ENCODE peak calls at places on chromosome 14, in eight cellular contexts. Q is HCT116, A is heart left ventricle, I is esophagus squamous epithelium, P is endothelial cell of umbilical vein, M is stomach, Z is Peyer's patch, E is spleen. X is an unnamed sample. For H3K4me1, the result is how much of the 10 kb centered on the place peaks cover.

GRCh38 chr14:38073641-38074040 is 134.1 kb upstream of the SSTR1 start:
- DNase-seq in P (no peak), Z (no peak), M (no peak), E (no peak), I (no peak), A (no peak), Q (no peak), X (no peak)

GRCh38 chr14:97224016-97224415 is 426.8 kb downstream of the VRK1 start:
- DNase-seq in Z (no peak), Q (no peak), I (no peak), E (no peak), A (no peak), P (no peak), M (no peak), X (no peak)

GRCh38 chr14:55233591-55233990 is 37.6 kb upstream of the FBXO34 start:
- DNase-seq in P (no peak), Q (no peak), E (no peak), M (no peak), I (no peak), A (no peak), Z (no peak), X (no peak)

GRCh38 chr14:74785056-74785613 is 22.0 kb downstream of the YLPM1 start:
- DNase-seq in A (no peak), E (no peak), P (no peak), M (no peak), Q (no peak), Z (no peak), I (no peak), X (no peak)

GRCh38 chr14:32244404-32244803 is 41.3 kb upstream of the RNU6-8 start:
- DNase-seq in M (no peak), Q (no peak), I (no peak), E (no peak), P (no peak), A (no peak), Z (no peak), X (no peak)

GRCh38 chr14:54564799-54565235 is 2.1 kb upstream of the SAMD4A start:
- DNase-seq in M (no peak), E (no peak), A (no peak), P (peak), Z (no peak), I (no peak), Q (no peak), X (no peak)

GRCh38 chr14:35257809-35258208 is 34.4 kb upstream of the PSMA6 start:
- DNase-seq in M (no peak), I (no peak), A (no peak), E (no peak), Z (no peak), P (peak), Q (no peak), X (no peak)

GRCh38 chr14:30864934-30865333 is 9.4 kb upstream of the COCH start:
- DNase-seq in M (no peak), E (no peak), I (no peak), Z (no peak), P (no peak), A (no peak), Q (no peak), X (no peak)

GRCh38 chr14:55802986-55803431 is 223.0 kb downstream of the KTN1 start:
- DNase-seq in P (peak), Q (peak), A (no peak), Z (no peak), I (no peak), M (no peak), E (no peak), X (no peak)

GRCh38 chr14:38074754-38075153 is 132.9 kb upstream of the SSTR1 start:
- DNase-seq in E (no peak), Q (no peak), P (no peak), M (no peak), A (no peak), I (no peak), Z (no peak), X (no peak)

GRCh38 chr14:44756577-44756976 is 205.2 kb downstream of the KLHL28 start:
- DNase-seq in Z (no peak), P (no peak), E (no peak), I (no peak), A (no peak), Q (no peak), M (no peak), X (no peak)

GRCh38 chr14:45038865-45039264 is 45.1 kb upstream of the PRPF39 start:
- DNase-seq in E (no peak), Z (no peak), P (no peak), Q (no peak), I (no peak), A (no peak), M (no peak), X (no peak)

GRCh38 chr14:75247286-75247922 is 31.2 kb upstream of the FOS start:
- DNase-seq in Z (peak), P (no peak), E (no peak), M (no peak), I (no peak), A (no peak), Q (no peak), X (no peak)

GRCh38 chr14:86543531-86543930 is 1013.6 kb downstream of the FLRT2 start:
- DNase-seq in A (no peak), Q (no peak), M (no peak), P (no peak), Z (no peak), E (no peak), I (no peak), X (no peak)

GRCh38 chr14:42110167-42110566 is 503.5 kb downstream of the LRFN5 start:
- DNase-seq in I (no peak), E (no peak), A (no peak), Q (no peak), Z (no peak), P (no peak), M (no peak), X (no peak)

GRCh38 chr14:29741909-29742401 is 185.7 kb downstream of the PRKD1 start:
- DNase-seq in I (no peak), M (no peak), E (no peak), A (peak), P (peak), Q (no peak), Z (no peak), X (no peak)

GRCh38 chr14:24463806-24464785 is 21.5 kb upstream of the SDR39U1 start:
- DNase-seq in I (no peak), E (no peak), A (no peak), Z (no peak), M (no peak), P (no peak), Q (no peak), X (no peak)

GRCh38 chr14:94099006-94099405 is 11.5 kb upstream of the IFI27 start:
- DNase-seq in Z (no peak), A (no peak), E (no peak), M (no peak), I (no peak), P (no peak), Q (no peak), X (no peak)

GRCh38 chr14:106556665-106557289 is 1030.4 kb downstream of the TMEM121 start:
- DNase-seq in M (peak), A (peak), I (no peak), E (peak), Q (no peak), P (no peak), Z (peak), X (peak)

GRCh38 chr14:45251912-45252311 is 1.1 kb downstream of the MIS18BP1 start:
- DNase-seq in P (peak), M (no peak), E (no peak), Z (no peak), Q (no peak), I (no peak), A (no peak), X (no peak)

GRCh38 chr14:88535149-88535548 is 19.7 kb downstream of the PTPN21 start:
- DNase-seq in I (no peak), P (peak), A (no peak), E (no peak), Z (peak), Q (no peak), M (no peak), X (no peak)

GRCh38 chr14:29940482-29940881 is 12.8 kb upstream of the PRKD1 start:
- DNase-seq in E (no peak), I (no peak), Q (no peak), M (no peak), A (no peak), P (no peak), Z (no peak), X (no peak)

GRCh38 chr14:77037886-77038511 is 9.5 kb upstream of the IRF2BPL start:
- DNase-seq in M (no peak), A (no peak), E (peak), P (peak), Z (peak), Q (no peak), I (no peak), X (no peak)

GRCh38 chr14:93033039-93033982 is 82.4 kb downstream of the ITPK1 start:
- DNase-seq in M (no peak), Q (no peak), Z (no peak), E (peak), P (no peak), I (no peak), A (no peak), X (no peak)

GRCh38 chr14:75469606-75470237 is 41.9 kb downstream of the JDP2 start:
- DNase-seq in E (no peak), P (no peak), M (peak), A (no peak), Z (peak), I (no peak), Q (no peak), X (peak)

GRCh38 chr14:87030182-87030581 is 962.8 kb downstream of the GALC start:
- DNase-seq in M (no peak), Q (no peak), Z (no peak), P (no peak), E (no peak), A (no peak), I (no peak), X (no peak)

GRCh38 chr14:65860956-65861631 is 448.6 kb downstream of the FUT8 start:
- DNase-seq in Z (peak), A (no peak), M (no peak), E (no peak), P (no peak), I (no peak), Q (no peak), X (no peak)

GRCh38 chr14:22848391-22849164 is 12.2 kb downstream of the MMP14 start:
- DNase-seq in E (peak), P (peak), Z (peak), I (no peak), A (peak), M (peak), Q (no peak), X (peak)

GRCh38 chr14:61992139-61992538 is 229.9 kb downstream of the SNAPC1 start:
- DNase-seq in Q (no peak), Z (no peak), E (no peak), A (no peak), P (no peak), I (no peak), M (no peak), X (no peak)

GRCh38 chr14:61033851-61034250 is 52.8 kb downstream of the SLC38A6 start:
- DNase-seq in A (no peak), I (no peak), E (no peak), M (no peak), P (no peak), Q (no peak), Z (no peak), X (no peak)

GRCh38 chr14:79764288-79764687 is 447.0 kb downstream of the DIO2 start:
- DNase-seq in E (no peak), M (no peak), P (no peak), Z (no peak), I (no peak), Q (no peak), A (no peak), X (no peak)

GRCh38 chr14:32331227-32331597 is 2.1 kb downstream of the AKAP6 start:
- DNase-seq in I (no peak), P (no peak), Q (no peak), E (no peak), M (no peak), Z (no peak), A (no peak), X (no peak)

GRCh38 chr14:24605435-24606190 is 3.9 kb downstream of the GZMH start:
- DNase-seq in M (peak), A (no peak), E (peak), I (no peak), P (peak), Z (peak), Q (peak), X (peak)

GRCh38 chr14:59187802-59188460 is 536 bp upstream of the DAAM1 start:
- DNase-seq in I (no peak), Z (peak), A (peak), P (no peak), E (peak), M (no peak), Q (no peak), X (peak)

GRCh38 chr14:21723431-21724045 is 49.9 kb upstream of the OR4E1 start:
- DNase-seq in M (no peak), A (no peak), Z (no peak), E (no peak), P (no peak), Q (peak), I (no peak), X (no peak)

GRCh38 chr14:65439117-65439516 is 26.6 kb downstream of the FUT8 start:
- DNase-seq in E (no peak), Z (no peak), I (no peak), Q (no peak), P (no peak), M (no peak), A (no peak), X (no peak)

GRCh38 chr14:89921896-89922548 is 32.5 kb downstream of the EFCAB11 start:
- DNase-seq in P (no peak), A (no peak), M (no peak), Z (no peak), E (no peak), I (no peak), Q (no peak), X (no peak)

GRCh38 chr14:51293149-51293925 is 53.3 kb downstream of the TMX1 start:
- DNase-seq in Z (no peak), M (no peak), I (no peak), E (no peak), A (peak), Q (no peak), P (peak), X (no peak)

GRCh38 chr14:25110101-25110500 is 60.2 kb upstream of the STXBP6 start:
- DNase-seq in I (no peak), Q (no peak), Z (no peak), E (no peak), M (no peak), P (no peak), A (no peak), X (no peak)

GRCh38 chr14:57273236-57273635 is 4.5 kb downstream of the AP5M1 start:
- DNase-seq in Q (no peak), M (no peak), P (no peak), A (no peak), Z (no peak), I (no peak), E (no peak), X (no peak)

GRCh38 chr14:57266060-57266459 is 2.6 kb downstream of the EXOC5 start:
- DNase-seq in P (peak), I (no peak), Q (no peak), Z (no peak), M (no peak), A (no peak), E (no peak), X (no peak)

DNA sequence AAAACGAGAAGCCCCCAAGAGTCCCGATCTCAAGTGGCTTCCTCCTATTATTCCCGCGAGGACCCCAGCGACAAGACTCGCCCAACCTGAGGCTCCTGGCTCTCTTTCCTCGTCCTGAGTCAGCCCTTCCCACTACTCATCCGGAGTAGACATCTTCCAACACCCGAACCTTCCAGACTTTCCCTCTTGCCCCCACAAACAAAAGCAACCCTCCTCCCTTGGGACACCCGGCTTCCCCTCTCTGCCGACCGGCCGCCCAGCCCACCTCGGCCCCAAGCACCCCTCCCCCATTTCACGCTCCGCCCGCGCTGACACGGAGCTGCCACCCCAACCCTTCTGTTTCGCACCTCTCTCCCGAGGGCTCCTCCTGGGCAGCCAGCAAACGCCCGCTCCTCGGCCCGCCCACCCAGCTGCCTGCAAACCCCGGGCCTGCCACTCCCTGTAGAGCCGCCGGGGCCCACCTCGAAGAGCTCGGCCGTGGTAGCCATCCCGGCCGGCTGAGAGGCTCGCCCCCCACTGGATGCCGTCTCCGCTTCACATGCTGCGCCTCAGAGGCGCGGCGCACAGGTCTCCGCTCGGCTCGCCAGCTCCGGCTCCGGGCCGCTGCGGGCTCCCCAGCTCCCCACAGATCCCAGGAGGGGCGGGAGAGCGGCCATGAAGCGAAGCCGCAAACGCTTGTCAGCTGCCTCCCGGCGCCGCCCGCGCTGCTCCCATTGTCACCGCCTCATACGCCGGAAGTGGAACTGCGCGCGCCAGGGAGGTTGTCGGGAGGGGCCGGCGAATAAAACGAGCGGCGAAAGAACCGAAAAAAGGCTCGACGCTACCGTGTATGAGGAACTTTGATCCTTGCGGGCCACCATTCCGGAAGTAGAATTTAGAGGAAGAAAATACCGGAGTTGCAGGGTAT is at the start of the genes AP5M1 and EXOC5:
- DNase-seq in I (peak), A (peak), P (peak), Q (peak), M (peak), Z (peak), E (peak), X (peak)
- H3K4me1 ChIP-seq in I (under half), A (under half), P (under half), Q (under half), M (under half), Z (half or more), E (half or more), X (under half)

GRCh38 chr14:103128631-103129300 is 5.5 kb downstream of the TNFAIP2 start:
- DNase-seq in A (no peak), M (peak), E (peak), I (no peak), P (no peak), Z (no peak), Q (no peak), X (peak)
- H3K27ac ChIP-seq in A (no peak), M (no peak), E (peak), I (peak), P (no peak), Z (no peak), Q (peak), X (no peak)

GRCh38 chr14:100303179-100303578 is 3.1 kb downstream of the SLC25A29 start:
- DNase-seq in A (no peak), P (no peak), Q (no peak), M (no peak), Z (no peak), I (no peak), E (no peak), X (no peak)
- TF ChIP-seq POLR2A in A (no peak), P (no peak), Q (no peak), M (no peak), Z (no peak), I (no peak), E (no peak), X (no peak)

GRCh38 chr14:68253381-68253780 is 433.8 kb downstream of the RAD51B start:
- DNase-seq in I (no peak), Z (no peak), Q (no peak), M (no peak), A (no peak), E (no peak), P (no peak), X (no peak)
- H3K4me1 ChIP-seq in I (under half), Z (under half), Q (half or more), M (under half), A (under half), E (under half), P (under half), X (under half)

GRCh38 chr14:33951183-33951840 is 438 bp upstream of the EGLN3 start:
- DNase-seq in I (no peak), M (no peak), Z (no peak), A (no peak), Q (no peak), P (no peak), E (no peak), X (no peak)
- H3K27ac ChIP-seq in I (peak), M (no peak), Z (peak), A (peak), Q (no peak), P (no peak), E (peak), X (no peak)

GRCh38 chr14:105091335-105092123 is 26.3 kb upstream of the GPR132 start:
- DNase-seq in Q (peak), Z (peak), P (no peak), A (peak), M (peak), I (no peak), E (peak), X (peak)
- TF ChIP-seq POLR2A in Q (no peak), Z (peak), P (no peak), A (no peak), M (no peak), I (peak), E (no peak), X (peak)

GRCh38 chr14:80959448-80960006 is 4.1 kb downstream of the TSHR start:
- DNase-seq in I (peak), E (no peak), M (no peak), Z (peak), Q (no peak), A (no peak), P (no peak), X (no peak)
- H3K4me1 ChIP-seq in I (under half), E (under half), M (under half), Z (under half), Q (under half), A (under half), P (under half), X (under half)

GRCh38 chr14:68637106-68638021 is 155.5 kb downstream of the ZFP36L1 start:
- DNase-seq in M (no peak), P (no peak), Z (no peak), A (peak), Q (no peak), E (peak), I (no peak), X (no peak)
- H3K27ac ChIP-seq in M (peak), P (no peak), Z (peak), A (peak), Q (no peak), E (peak), I (peak), X (no peak)

DNA sequence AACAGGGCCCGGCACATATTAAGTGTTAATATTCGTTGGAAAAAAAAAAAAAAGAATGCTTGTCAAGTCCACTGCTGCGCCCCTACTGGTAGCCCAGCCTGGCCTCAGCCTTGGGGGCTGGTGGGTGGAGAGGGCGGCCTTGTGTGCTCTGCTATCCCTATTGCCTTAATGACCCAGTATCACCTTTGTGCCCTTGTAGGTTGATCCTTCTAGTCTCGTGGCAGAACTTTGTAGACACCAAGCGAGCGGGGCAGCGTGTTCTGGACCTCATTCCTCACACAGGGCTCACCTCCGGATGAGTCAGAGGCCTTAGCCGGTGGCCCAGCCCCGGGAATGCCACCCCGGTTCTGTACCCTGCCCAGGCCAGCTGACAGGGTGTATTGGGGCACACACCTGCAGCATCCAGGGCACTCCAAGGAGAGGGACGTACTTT is 1.8 kb upstream of the RCOR1 start:
- DNase-seq in Z (peak), A (peak), I (no peak), P (peak), M (peak), E (peak), Q (peak), X (peak)
- TF ChIP-seq POLR2A in Z (peak), A (no peak), I (no peak), P (peak), M (no peak), E (no peak), Q (peak), X (no peak)

DNA sequence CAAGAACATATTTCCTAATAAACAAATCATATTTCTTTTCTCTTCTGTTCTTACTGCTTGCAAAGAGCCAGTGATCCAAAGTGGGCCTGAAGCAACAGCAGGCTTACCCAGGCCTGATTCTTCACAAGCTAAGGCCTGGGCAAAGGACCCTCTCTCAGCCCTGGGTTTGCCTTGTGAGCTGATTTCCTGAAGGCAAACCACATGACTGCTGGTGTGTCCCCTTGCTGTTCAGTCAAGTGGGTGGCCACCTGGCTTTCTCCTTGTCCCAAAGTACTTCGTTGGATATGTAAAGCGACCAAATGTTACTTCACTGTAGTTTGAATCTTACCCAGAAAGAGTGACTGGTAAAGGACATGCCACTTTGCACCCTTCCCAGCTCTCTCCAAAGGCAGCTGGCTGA is 392.9 kb downstream of the ZFP36L1 start:
- DNase-seq in A (no peak), M (no peak), Q (no peak), P (no peak), E (no peak), I (no peak), Z (peak), X (no peak)
- H3K4me1 ChIP-seq in A (half or more), M (under half), Q (under half), P (under half), E (half or more), I (under half), Z (under half), X (under half)

X was measured in right lobe of liver.